ENCODE peak calls at places on chromosomes 6 and 20, in seven cellular contexts. One of them, this sample, is unnamed.

GRCh38 chr6:46565531-46565930 is 74.3 kb upstream of the RCAN2 start:
- DNase-seq in HEK293T: no peak
- DNase-seq in stimulated activated CD4-positive, alpha-beta T cell treated with anti-CD3 and anti-CD28 coated beads, Interleukin-4, amount 100 ng/mL, for 24 hours: no peak
- DNase-seq in GM13977: no peak
- DNase-seq in effector CD8-positive, alpha-beta T cell: no peak
- DNase-seq in heart right ventricle: no peak
- DNase-seq in ELF-1: no peak
- DNase-seq in this sample: no peak

GRCh38 chr6:40295251-40295949 is 291.8 kb downstream of the LRFN2 start:
- DNase-seq in stimulated activated CD4-positive, alpha-beta T cell treated with anti-CD3 and anti-CD28 coated beads, Interleukin-4, amount 100 ng/mL, for 24 hours: peak
- DNase-seq in ELF-1: no peak
- DNase-seq in effector CD8-positive, alpha-beta T cell: no peak
- DNase-seq in HEK293T: no peak
- DNase-seq in heart right ventricle: no peak
- DNase-seq in GM13977: no peak
- DNase-seq in this sample: no peak

GRCh38 chr6:53322188-53323029 is 26.3 kb downstream of the ELOVL5 start:
- DNase-seq in GM13977: no peak
- DNase-seq in ELF-1: no peak
- DNase-seq in heart right ventricle: no peak
- DNase-seq in HEK293T: no peak
- DNase-seq in stimulated activated CD4-positive, alpha-beta T cell treated with anti-CD3 and anti-CD28 coated beads, Interleukin-4, amount 100 ng/mL, for 24 hours: no peak
- DNase-seq in effector CD8-positive, alpha-beta T cell: no peak
- DNase-seq in this sample: no peak

GRCh38 chr6:29731281-29731680 is 8.0 kb downstream of the HLA-F start:
- DNase-seq in stimulated activated CD4-positive, alpha-beta T cell treated with anti-CD3 and anti-CD28 coated beads, Interleukin-4, amount 100 ng/mL, for 24 hours: no peak
- DNase-seq in heart right ventricle: no peak
- DNase-seq in effector CD8-positive, alpha-beta T cell: no peak
- DNase-seq in HEK293T: no peak
- DNase-seq in GM13977: no peak
- DNase-seq in ELF-1: no peak
- DNase-seq in this sample: no peak

GRCh38 chr6:25017486-25017885 is 81.7 kb upstream of the RIPOR2 start:
- DNase-seq in stimulated activated CD4-positive, alpha-beta T cell treated with anti-CD3 and anti-CD28 coated beads, Interleukin-4, amount 100 ng/mL, for 24 hours: no peak
- DNase-seq in heart right ventricle: no peak
- DNase-seq in ELF-1: peak
- DNase-seq in GM13977: no peak
- DNase-seq in HEK293T: no peak
- DNase-seq in effector CD8-positive, alpha-beta T cell: no peak
- DNase-seq in this sample: no peak

GRCh38 chr6:90095788-90096187 is 200.9 kb downstream of the BACH2 start:
- DNase-seq in HEK293T: no peak
- DNase-seq in stimulated activated CD4-positive, alpha-beta T cell treated with anti-CD3 and anti-CD28 coated beads, Interleukin-4, amount 100 ng/mL, for 24 hours: no peak
- DNase-seq in ELF-1: no peak
- DNase-seq in GM13977: no peak
- DNase-seq in effector CD8-positive, alpha-beta T cell: no peak
- DNase-seq in heart right ventricle: no peak
- DNase-seq in this sample: no peak

GRCh38 chr20:54345817-54346216 is 129.6 kb upstream of the DOK5 start:
- DNase-seq in ELF-1: no peak
- DNase-seq in GM13977: no peak
- DNase-seq in heart right ventricle: no peak
- DNase-seq in HEK293T: no peak
- DNase-seq in effector CD8-positive, alpha-beta T cell: no peak
- DNase-seq in stimulated activated CD4-positive, alpha-beta T cell treated with anti-CD3 and anti-CD28 coated beads, Interleukin-4, amount 100 ng/mL, for 24 hours: no peak
- DNase-seq in this sample: no peak

GRCh38 chr20:47309806-47310426 is 46.6 kb downstream of the ZMYND8 start:
- DNase-seq in effector CD8-positive, alpha-beta T cell: no peak
- DNase-seq in stimulated activated CD4-positive, alpha-beta T cell treated with anti-CD3 and anti-CD28 coated beads, Interleukin-4, amount 100 ng/mL, for 24 hours: no peak
- DNase-seq in ELF-1: peak
- DNase-seq in heart right ventricle: no peak
- DNase-seq in HEK293T: no peak
- DNase-seq in GM13977: no peak
- DNase-seq in this sample: no peak

GRCh38 chr20:34824861-34825529 is 456 bp downstream of the NCOA6 start:
- DNase-seq in effector CD8-positive, alpha-beta T cell: peak
- DNase-seq in GM13977: peak
- DNase-seq in stimulated activated CD4-positive, alpha-beta T cell treated with anti-CD3 and anti-CD28 coated beads, Interleukin-4, amount 100 ng/mL, for 24 hours: peak
- DNase-seq in ELF-1: peak
- DNase-seq in HEK293T: peak
- DNase-seq in heart right ventricle: peak
- DNase-seq in this sample: peak

GRCh38 chr6:140285998-140286690 is 911.7 kb upstream of the CITED2 start:
- DNase-seq in GM13977: no peak
- DNase-seq in heart right ventricle: no peak
- DNase-seq in HEK293T: no peak
- DNase-seq in stimulated activated CD4-positive, alpha-beta T cell treated with anti-CD3 and anti-CD28 coated beads, Interleukin-4, amount 100 ng/mL, for 24 hours: no peak
- DNase-seq in ELF-1: no peak
- DNase-seq in effector CD8-positive, alpha-beta T cell: no peak
- DNase-seq in this sample: no peak

GRCh38 chr6:119096683-119097310 is 18.3 kb upstream of the FAM184A start:
- DNase-seq in ELF-1: no peak
- DNase-seq in GM13977: no peak
- DNase-seq in heart right ventricle: peak
- DNase-seq in HEK293T: no peak
- DNase-seq in effector CD8-positive, alpha-beta T cell: no peak
- DNase-seq in stimulated activated CD4-positive, alpha-beta T cell treated with anti-CD3 and anti-CD28 coated beads, Interleukin-4, amount 100 ng/mL, for 24 hours: no peak
- DNase-seq in this sample: no peak

GRCh38 chr20:7627734-7628663 is 312.3 kb downstream of the HAO1 start:
- DNase-seq in stimulated activated CD4-positive, alpha-beta T cell treated with anti-CD3 and anti-CD28 coated beads, Interleukin-4, amount 100 ng/mL, for 24 hours: no peak
- DNase-seq in GM13977: no peak
- DNase-seq in HEK293T: no peak
- DNase-seq in heart right ventricle: no peak
- DNase-seq in ELF-1: no peak
- DNase-seq in effector CD8-positive, alpha-beta T cell: no peak
- DNase-seq in this sample: no peak

GRCh38 chr6:132978685-132979084 is 164.3 kb downstream of the RPS12 start:
- DNase-seq in stimulated activated CD4-positive, alpha-beta T cell treated with anti-CD3 and anti-CD28 coated beads, Interleukin-4, amount 100 ng/mL, for 24 hours: no peak
- DNase-seq in HEK293T: no peak
- DNase-seq in GM13977: no peak
- DNase-seq in ELF-1: no peak
- DNase-seq in effector CD8-positive, alpha-beta T cell: no peak
- DNase-seq in heart right ventricle: no peak
- DNase-seq in this sample: no peak

GRCh38 chr20:13995086-13995665 is at the start of gene MACROD2:
- DNase-seq in heart right ventricle: peak
- DNase-seq in HEK293T: peak
- DNase-seq in ELF-1: peak
- DNase-seq in GM13977: peak
- DNase-seq in stimulated activated CD4-positive, alpha-beta T cell treated with anti-CD3 and anti-CD28 coated beads, Interleukin-4, amount 100 ng/mL, for 24 hours: peak
- DNase-seq in effector CD8-positive, alpha-beta T cell: no peak
- DNase-seq in this sample: peak

GRCh38 chr6:38943964-38944363 is 104.6 kb upstream of the GLP1R start:
- DNase-seq in heart right ventricle: no peak
- DNase-seq in HEK293T: no peak
- DNase-seq in effector CD8-positive, alpha-beta T cell: no peak
- DNase-seq in stimulated activated CD4-positive, alpha-beta T cell treated with anti-CD3 and anti-CD28 coated beads, Interleukin-4, amount 100 ng/mL, for 24 hours: no peak
- DNase-seq in ELF-1: peak
- DNase-seq in GM13977: no peak
- DNase-seq in this sample: no peak

GRCh38 chr6:34027445-34027936 is 118.4 kb downstream of the GRM4 start:
- DNase-seq in stimulated activated CD4-positive, alpha-beta T cell treated with anti-CD3 and anti-CD28 coated beads, Interleukin-4, amount 100 ng/mL, for 24 hours: peak
- DNase-seq in effector CD8-positive, alpha-beta T cell: peak
- DNase-seq in GM13977: peak
- DNase-seq in HEK293T: peak
- DNase-seq in heart right ventricle: peak
- DNase-seq in ELF-1: peak
- DNase-seq in this sample: peak

GRCh38 chr20:54668271-54669053 is 193.1 kb downstream of the DOK5 start:
- DNase-seq in ELF-1: peak
- DNase-seq in GM13977: peak
- DNase-seq in effector CD8-positive, alpha-beta T cell: no peak
- DNase-seq in heart right ventricle: no peak
- DNase-seq in HEK293T: peak
- DNase-seq in stimulated activated CD4-positive, alpha-beta T cell treated with anti-CD3 and anti-CD28 coated beads, Interleukin-4, amount 100 ng/mL, for 24 hours: peak
- DNase-seq in this sample: peak

GRCh38 chr6:43733471-43734293 is 36.3 kb upstream of the VEGFA start:
- DNase-seq in HEK293T: no peak
- DNase-seq in ELF-1: no peak
- DNase-seq in heart right ventricle: no peak
- DNase-seq in GM13977: peak
- DNase-seq in stimulated activated CD4-positive, alpha-beta T cell treated with anti-CD3 and anti-CD28 coated beads, Interleukin-4, amount 100 ng/mL, for 24 hours: peak
- DNase-seq in effector CD8-positive, alpha-beta T cell: peak
- DNase-seq in this sample: peak

GRCh38 chr20:24273251-24273650 is 196.2 kb upstream of the SYNDIG1 start:
- DNase-seq in GM13977: no peak
- DNase-seq in effector CD8-positive, alpha-beta T cell: no peak
- DNase-seq in heart right ventricle: no peak
- DNase-seq in stimulated activated CD4-positive, alpha-beta T cell treated with anti-CD3 and anti-CD28 coated beads, Interleukin-4, amount 100 ng/mL, for 24 hours: no peak
- DNase-seq in ELF-1: no peak
- DNase-seq in HEK293T: no peak
- DNase-seq in this sample: no peak

GRCh38 chr6:35385457-35386202 is 43.3 kb downstream of the PPARD start:
- DNase-seq in heart right ventricle: no peak
- DNase-seq in GM13977: no peak
- DNase-seq in HEK293T: no peak
- DNase-seq in stimulated activated CD4-positive, alpha-beta T cell treated with anti-CD3 and anti-CD28 coated beads, Interleukin-4, amount 100 ng/mL, for 24 hours: no peak
- DNase-seq in effector CD8-positive, alpha-beta T cell: no peak
- DNase-seq in ELF-1: no peak
- DNase-seq in this sample: no peak

GRCh38 chr6:142881771-142882170 is 63.2 kb downstream of the HIVEP2 start:
- DNase-seq in effector CD8-positive, alpha-beta T cell: no peak
- DNase-seq in stimulated activated CD4-positive, alpha-beta T cell treated with anti-CD3 and anti-CD28 coated beads, Interleukin-4, amount 100 ng/mL, for 24 hours: no peak
- DNase-seq in HEK293T: no peak
- DNase-seq in GM13977: no peak
- DNase-seq in heart right ventricle: no peak
- DNase-seq in ELF-1: no peak
- DNase-seq in this sample: no peak

GRCh38 chr20:29430531-29430930 is 1826.9 kb upstream of the DEFB115 start:
- DNase-seq in heart right ventricle: no peak
- DNase-seq in HEK293T: no peak
- DNase-seq in ELF-1: peak
- DNase-seq in stimulated activated CD4-positive, alpha-beta T cell treated with anti-CD3 and anti-CD28 coated beads, Interleukin-4, amount 100 ng/mL, for 24 hours: no peak
- DNase-seq in GM13977: no peak
- DNase-seq in effector CD8-positive, alpha-beta T cell: no peak
- DNase-seq in this sample: no peak

GRCh38 chr20:38081575-38081974 is 48.0 kb downstream of the RPRD1B start:
- DNase-seq in ELF-1: no peak
- DNase-seq in stimulated activated CD4-positive, alpha-beta T cell treated with anti-CD3 and anti-CD28 coated beads, Interleukin-4, amount 100 ng/mL, for 24 hours: no peak
- DNase-seq in effector CD8-positive, alpha-beta T cell: no peak
- DNase-seq in GM13977: no peak
- DNase-seq in heart right ventricle: no peak
- DNase-seq in HEK293T: no peak
- DNase-seq in this sample: no peak